ENCODE peak calls at places on chromosomes 16 and 17, in six cellular contexts. U is activated T-helper 9 cell treated with anti-CD3 and anti-CD28 coated beads, Interleukin-2, amount 50 U/mL, for 16 hours; C is AG04450; F is memory B cell; K is ACHN; V is A549. R is an unnamed sample.

GRCh38 chr17:81386646-81387234 is 8.5 kb upstream of the BAHCC1 start:
- DNase-seq in V (no peak), U (no peak), F (no peak), C (no peak), K (no peak), R (no peak)

GRCh38 chr16:71367243-71367976 is 8.9 kb downstream of the CALB2 start:
- DNase-seq in C (no peak), F (no peak), K (peak), U (no peak), V (peak), R (no peak)

GRCh38 chr16:54817432-54817831 is 113.2 kb upstream of the IRX5 start:
- DNase-seq in U (no peak), K (peak), V (peak), F (no peak), C (no peak), R (no peak)

GRCh38 chr17:9221231-9222180 is 200.2 kb downstream of the NTN1 start:
- DNase-seq in K (no peak), V (no peak), F (no peak), U (no peak), C (no peak), R (no peak)

GRCh38 chr17:6135216-6135615 is 65.0 kb downstream of the WSCD1 start:
- DNase-seq in V (no peak), F (no peak), C (no peak), K (no peak), U (no peak), R (no peak)

GRCh38 chr16:57809843-57810196 is 7.5 kb upstream of the KIFC3 start:
- DNase-seq in C (no peak), F (no peak), V (no peak), K (peak), U (no peak), R (no peak)

GRCh38 chr16:16018705-16019104 is 69.3 kb downstream of the ABCC1 start:
- DNase-seq in F (no peak), C (no peak), K (no peak), V (no peak), U (no peak), R (no peak)

GRCh38 chr17:59769891-59770290 is 62.4 kb downstream of the VMP1 start:
- DNase-seq in F (no peak), U (no peak), V (no peak), K (no peak), C (no peak), R (no peak)

GRCh38 chr16:88527186-88527936 is 42.8 kb upstream of the ZC3H18 start:
- DNase-seq in U (peak), K (peak), F (peak), V (peak), C (peak), R (no peak)

GRCh38 chr17:80961516-80961915 is 30.1 kb upstream of the CHMP6 start:
- DNase-seq in V (no peak), K (no peak), F (no peak), C (no peak), U (no peak), R (no peak)

GRCh38 chr17:67995568-67996191 is 589 bp downstream of the C17orf58 start:
- DNase-seq in C (no peak), K (peak), U (no peak), V (peak), F (no peak), R (no peak)

GRCh38 chr16:4402439-4403132 is 13.8 kb downstream of the CORO7 start:
- DNase-seq in V (peak), F (peak), U (peak), K (peak), C (peak), R (no peak)

GRCh38 chr17:78013683-78014467 is 55.4 kb downstream of the TNRC6C start:
- DNase-seq in C (peak), U (no peak), F (peak), V (peak), K (peak), R (peak)

GRCh38 chr17:17947309-17947708 is 24.9 kb downstream of the TOM1L2 start:
- DNase-seq in U (no peak), F (no peak), V (no peak), C (no peak), K (no peak), R (no peak)

GRCh38 chr16:77336637-77337036 is 98.2 kb downstream of the ADAMTS18 start:
- DNase-seq in K (no peak), C (no peak), F (no peak), V (no peak), U (no peak), R (no peak)

GRCh38 chr17:5797447-5797846 is 213.1 kb upstream of the NLRP1 start:
- DNase-seq in U (no peak), C (no peak), F (no peak), V (no peak), K (no peak), R (no peak)

GRCh38 chr17:63996430-63997182 is 1.5 kb upstream of the PRR29 start:
- DNase-seq in V (no peak), C (no peak), K (no peak), U (no peak), F (no peak), R (no peak)